ENCODE peak calls at places on chromosomes 7 and 10, in four cellular contexts. One of them, this sample, is unnamed.

GRCh38 chr7:92667816-92668540 is 77.8 kb upstream of the FAM133B start:
- DNase-seq in K562: no peak
- DNase-seq in GM12891: no peak
- DNase-seq in GM12878: no peak
- DNase-seq in this sample: no peak

GRCh38 chr7:11830582-11831382 is 1.2 kb downstream of the THSD7A start:
- DNase-seq in K562: no peak
- DNase-seq in GM12891: no peak
- DNase-seq in GM12878: no peak
- DNase-seq in this sample: no peak

GRCh38 chr7:101367676-101368075 is 5.0 kb downstream of the COL26A1 start:
- DNase-seq in K562: no peak
- DNase-seq in GM12891: no peak
- DNase-seq in GM12878: no peak
- DNase-seq in this sample: no peak

GRCh38 chr10:101014966-101015581 is 15.5 kb downstream of the LZTS2 start:
- DNase-seq in K562: no peak
- DNase-seq in GM12891: no peak
- DNase-seq in GM12878: no peak
- DNase-seq in this sample: no peak

GRCh38 chr7:93374345-93374940 is 142.3 kb downstream of the VPS50 start:
- DNase-seq in K562: peak
- DNase-seq in GM12891: no peak
- DNase-seq in GM12878: no peak
- DNase-seq in this sample: no peak

GRCh38 chr10:104777086-104777799 is 136.2 kb downstream of the SORCS3 start:
- DNase-seq in K562: no peak
- DNase-seq in GM12891: no peak
- DNase-seq in GM12878: no peak
- DNase-seq in this sample: no peak

GRCh38 chr7:116779921-116780320 is 82.5 kb upstream of the CAPZA2 start:
- DNase-seq in K562: no peak
- DNase-seq in GM12891: no peak
- DNase-seq in GM12878: no peak
- DNase-seq in this sample: no peak

GRCh38 chr7:80923211-80923612 is 4.4 kb upstream of the SEMA3C start:
- DNase-seq in K562: no peak
- DNase-seq in GM12891: no peak
- DNase-seq in GM12878: no peak
- DNase-seq in this sample: no peak

GRCh38 chr7:97025983-97026704 is 1.5 kb upstream of the DLX5 start:
- DNase-seq in K562: no peak
- DNase-seq in GM12891: no peak
- DNase-seq in GM12878: no peak
- DNase-seq in this sample: no peak

GRCh38 chr10:3468919-3469638 is 296.5 kb upstream of the PITRM1 start:
- DNase-seq in K562: no peak
- DNase-seq in GM12891: no peak
- DNase-seq in GM12878: no peak
- DNase-seq in this sample: no peak

GRCh38 chr10:110793128-110793812 is 78.5 kb upstream of the PDCD4 start:
- DNase-seq in K562: no peak
- DNase-seq in GM12891: no peak
- DNase-seq in GM12878: no peak
- DNase-seq in this sample: no peak

GRCh38 chr10:36802523-36803153 is 322.8 kb upstream of the ANKRD30A start:
- DNase-seq in K562: no peak
- DNase-seq in GM12891: no peak
- DNase-seq in GM12878: no peak
- DNase-seq in this sample: no peak

GRCh38 chr10:33609546-33609945 is 275.1 kb upstream of the NRP1 start:
- DNase-seq in K562: no peak
- DNase-seq in GM12891: no peak
- DNase-seq in GM12878: no peak
- DNase-seq in this sample: no peak

GRCh38 chr7:94907420-94908203 is at the start of gene PPP1R9A:
- DNase-seq in K562: no peak
- DNase-seq in GM12891: peak
- DNase-seq in GM12878: no peak
- DNase-seq in this sample: no peak

GRCh38 chr7:29921404-29922010 is 68.1 kb downstream of the SCRN1 start:
- DNase-seq in K562: peak
- DNase-seq in GM12891: peak
- DNase-seq in GM12878: peak
- DNase-seq in this sample: peak

GRCh38 chr7:41886906-41887311 is 184.0 kb upstream of the INHBA start:
- DNase-seq in K562: no peak
- DNase-seq in GM12891: no peak
- DNase-seq in GM12878: no peak
- DNase-seq in this sample: no peak

GRCh38 chr10:77442790-77443189 is 194.8 kb downstream of the KCNMA1 start:
- DNase-seq in K562: no peak
- DNase-seq in GM12891: no peak
- DNase-seq in GM12878: no peak
- DNase-seq in this sample: no peak

GRCh38 chr10:22690614-22691431 is 23.6 kb downstream of the PIP4K2A start:
- DNase-seq in K562: no peak
- DNase-seq in GM12891: no peak
- DNase-seq in GM12878: no peak
- DNase-seq in this sample: no peak

GRCh38 chr10:100291356-100291755 is 4.9 kb upstream of the BLOC1S2 start:
- DNase-seq in K562: no peak
- DNase-seq in GM12891: no peak
- DNase-seq in GM12878: no peak
- DNase-seq in this sample: peak

GRCh38 chr7:138161600-138162081 is 85.4 kb downstream of the AKR1D1 start:
- DNase-seq in K562: peak
- DNase-seq in GM12891: peak
- DNase-seq in GM12878: peak
- DNase-seq in this sample: peak

GRCh38 chr10:13247784-13248183 is 13.6 kb upstream of the UCMA start:
- DNase-seq in K562: no peak
- DNase-seq in GM12891: no peak
- DNase-seq in GM12878: no peak
- DNase-seq in this sample: no peak
- TF ChIP-seq SPI1 in K562: no peak
- TF ChIP-seq SPI1 in GM12891: no peak
- TF ChIP-seq SPI1 in GM12878: no peak
- TF ChIP-seq SPI1 in this sample: no peak

GRCh38 chr7:111835066-111835465 is 272.8 kb upstream of the IMMP2L start:
- DNase-seq in K562: no peak
- DNase-seq in GM12891: no peak
- DNase-seq in GM12878: no peak
- DNase-seq in this sample: no peak
- TF ChIP-seq SPI1 in K562: no peak
- TF ChIP-seq SPI1 in GM12891: no peak
- TF ChIP-seq SPI1 in GM12878: no peak
- TF ChIP-seq SPI1 in this sample: no peak

GRCh38 chr10:12077580-12078180 is 8.9 kb downstream of the DHTKD1 start:
- DNase-seq in K562: no peak
- DNase-seq in GM12891: no peak
- DNase-seq in GM12878: peak
- DNase-seq in this sample: peak

GRCh38 chr10:12081470-12081869 is 12.7 kb downstream of the DHTKD1 start:
- DNase-seq in K562: no peak
- DNase-seq in GM12891: no peak
- DNase-seq in GM12878: no peak
- DNase-seq in this sample: no peak

GRCh38 chr10:12081879-12082560 is 13.3 kb downstream of the DHTKD1 start:
- DNase-seq in K562: no peak
- DNase-seq in GM12891: no peak
- DNase-seq in GM12878: no peak
- DNase-seq in this sample: no peak
- TF ChIP-seq SPI1 in K562: no peak
- TF ChIP-seq SPI1 in GM12891: no peak
- TF ChIP-seq SPI1 in GM12878: no peak
- TF ChIP-seq SPI1 in this sample: no peak

GRCh38 chr7:106346678-106347217 is 62.0 kb upstream of the NAMPT start:
- DNase-seq in K562: no peak
- DNase-seq in GM12891: no peak
- DNase-seq in GM12878: peak
- DNase-seq in this sample: peak
- TF ChIP-seq SPI1 in K562: no peak
- TF ChIP-seq SPI1 in GM12891: peak
- TF ChIP-seq SPI1 in GM12878: peak
- TF ChIP-seq SPI1 in this sample: peak